ENCODE peak calls at places on chromosomes 3 and 15, in seven cellular contexts. Z is NCI-H446 treated with DMSO at 0.1 percent for 48 hours; J is NCI-H774; B is NCI-H1436; H is HCEC 1CT; I is stimulated activated CD8-positive, alpha-beta memory T cell treated with anti-CD3 and anti-CD28 coated beads, Interleukin-15, amount 100 ng/mL, for 1 hour; W is iPS-NIHi11. S is an unnamed sample.

GRCh38 chr15:38401101-38401500 is 52.8 kb upstream of the FAM98B start:
- DNase-seq in J (no peak), W (no peak), I (no peak), Z (no peak), H (peak), B (no peak), S (no peak)

GRCh38 chr3:29514170-29514569 is 233.3 kb downstream of the RBMS3 start:
- DNase-seq in H (no peak), I (no peak), J (no peak), W (no peak), B (no peak), Z (no peak), S (no peak)

GRCh38 chr3:15405448-15406050 is 21.8 kb downstream of the METTL6 start:
- DNase-seq in J (no peak), H (peak), I (no peak), Z (peak), W (peak), B (no peak), S (peak)

GRCh38 chr3:148178508-148178907 is 519.2 kb upstream of the AGTR1 start:
- DNase-seq in B (peak), H (no peak), J (peak), W (peak), I (no peak), Z (no peak), S (no peak)

GRCh38 chr15:81480645-81481053 is 106.6 kb upstream of the TMC3 start:
- DNase-seq in H (peak), W (peak), I (no peak), B (peak), Z (peak), J (peak), S (peak)

GRCh38 chr15:68618339-68619302 is 39.8 kb downstream of the CORO2B start:
- DNase-seq in Z (peak), W (no peak), J (no peak), H (peak), B (no peak), I (no peak), S (no peak)

GRCh38 chr15:50879016-50879415 is 29.5 kb upstream of the AP4E1 start:
- DNase-seq in W (no peak), I (no peak), J (no peak), Z (no peak), H (no peak), B (no peak), S (no peak)

GRCh38 chr3:28118087-28118486 is 123.3 kb upstream of the CMC1 start:
- DNase-seq in H (no peak), B (no peak), W (peak), J (no peak), Z (no peak), I (no peak), S (no peak)

GRCh38 chr3:46750555-46751038 is 32.9 kb upstream of the PRSS50 start:
- DNase-seq in I (no peak), B (no peak), J (no peak), H (no peak), Z (no peak), W (no peak), S (no peak)

GRCh38 chr15:22786868-22787698 is 639 bp downstream of the NIPA1 start:
- DNase-seq in B (no peak), Z (no peak), J (no peak), W (peak), I (no peak), H (peak), S (no peak)

GRCh38 chr3:82938821-82939328 is 1177.4 kb upstream of the GBE1 start:
- DNase-seq in B (no peak), W (no peak), I (no peak), J (no peak), Z (no peak), H (no peak), S (no peak)

GRCh38 chr3:98887684-98888083 is 13.8 kb downstream of the DCBLD2 start:
- DNase-seq in B (no peak), I (no peak), J (no peak), Z (no peak), H (no peak), W (no peak), S (no peak)

GRCh38 chr15:93088981-93089854 is at the start of gene RGMA:
- DNase-seq in J (no peak), I (no peak), H (no peak), W (peak), Z (no peak), B (no peak), S (no peak)

GRCh38 chr15:42729409-42729808 is 7.5 kb downstream of the CDAN1 start:
- DNase-seq in I (no peak), H (no peak), J (no peak), W (no peak), Z (no peak), B (no peak), S (no peak)

GRCh38 chr15:90988249-90988648 is 6.1 kb downstream of the PRC1 start:
- DNase-seq in J (no peak), I (no peak), Z (no peak), H (no peak), W (no peak), B (no peak), S (no peak)

GRCh38 chr15:90421527-90421926 is 33.5 kb downstream of the IQGAP1 start:
- DNase-seq in B (no peak), I (no peak), Z (no peak), H (no peak), J (no peak), W (no peak), S (no peak)

GRCh38 chr3:194300392-194300758 is 50.8 kb downstream of the CPN2 start:
- DNase-seq in J (no peak), W (peak), H (no peak), Z (peak), I (no peak), B (no peak), S (no peak)

GRCh38 chr15:31840849-31841476 is 189.4 kb upstream of the CHRNA7 start:
- DNase-seq in H (no peak), I (no peak), W (no peak), J (no peak), B (no peak), Z (no peak), S (no peak)

GRCh38 chr3:148101061-148101460 is 596.6 kb upstream of the AGTR1 start:
- DNase-seq in W (no peak), B (no peak), J (no peak), I (no peak), Z (no peak), H (peak), S (no peak)

GRCh38 chr3:56870436-56870835 is 68.7 kb upstream of the ARHGEF3 start:
- DNase-seq in J (no peak), I (no peak), Z (no peak), W (no peak), H (peak), B (no peak), S (no peak)